ENCODE peak calls at places on chromosomes 16 and 17, in four cellular contexts. One of them, this sample, is unnamed.

GRCh38 chr16:57128787-57129389 is 36.5 kb downstream of the CPNE2 start:
- DNase-seq in activated CD4-positive, alpha-beta T cell treated with anti-CD3 and anti-CD28 coated beads, Interleukin-2, amount 50 U/mL, for 24 hours: no peak
- DNase-seq in Ammon's horn: no peak
- DNase-seq in T-cell: peak
- DNase-seq in this sample: peak

GRCh38 chr17:78257810-78258322 is 26.4 kb downstream of the TMEM235 start:
- DNase-seq in activated CD4-positive, alpha-beta T cell treated with anti-CD3 and anti-CD28 coated beads, Interleukin-2, amount 50 U/mL, for 24 hours: no peak
- DNase-seq in T-cell: peak
- DNase-seq in Ammon's horn: no peak
- DNase-seq in this sample: no peak

GRCh38 chr17:58332720-58333395 is 4.3 kb upstream of the TSPOAP1 start:
- DNase-seq in Ammon's horn: no peak
- DNase-seq in T-cell: no peak
- DNase-seq in activated CD4-positive, alpha-beta T cell treated with anti-CD3 and anti-CD28 coated beads, Interleukin-2, amount 50 U/mL, for 24 hours: peak
- DNase-seq in this sample: peak

GRCh38 chr17:49249292-49249794 is 18.8 kb upstream of the PHOSPHO1 start:
- DNase-seq in activated CD4-positive, alpha-beta T cell treated with anti-CD3 and anti-CD28 coated beads, Interleukin-2, amount 50 U/mL, for 24 hours: no peak
- DNase-seq in T-cell: no peak
- DNase-seq in Ammon's horn: no peak
- DNase-seq in this sample: no peak

GRCh38 chr17:48100160-48100559 is 1.1 kb downstream of the CBX1 start:
- DNase-seq in T-cell: no peak
- DNase-seq in activated CD4-positive, alpha-beta T cell treated with anti-CD3 and anti-CD28 coated beads, Interleukin-2, amount 50 U/mL, for 24 hours: no peak
- DNase-seq in Ammon's horn: no peak
- DNase-seq in this sample: no peak

GRCh38 chr17:45364531-45365390 is 47.9 kb upstream of the MAP3K14 start:
- DNase-seq in activated CD4-positive, alpha-beta T cell treated with anti-CD3 and anti-CD28 coated beads, Interleukin-2, amount 50 U/mL, for 24 hours: no peak
- DNase-seq in T-cell: no peak
- DNase-seq in Ammon's horn: no peak
- DNase-seq in this sample: no peak

GRCh38 chr16:50467943-50468748 is 80.0 kb upstream of the NKD1 start:
- DNase-seq in Ammon's horn: peak
- DNase-seq in activated CD4-positive, alpha-beta T cell treated with anti-CD3 and anti-CD28 coated beads, Interleukin-2, amount 50 U/mL, for 24 hours: no peak
- DNase-seq in T-cell: no peak
- DNase-seq in this sample: no peak

GRCh38 chr16:83713597-83713996 is 94.2 kb upstream of the HSBP1 start:
- DNase-seq in T-cell: no peak
- DNase-seq in Ammon's horn: no peak
- DNase-seq in activated CD4-positive, alpha-beta T cell treated with anti-CD3 and anti-CD28 coated beads, Interleukin-2, amount 50 U/mL, for 24 hours: no peak
- DNase-seq in this sample: no peak

GRCh38 chr17:81336296-81336929 is 41.3 kb upstream of the SLC38A10 start:
- DNase-seq in T-cell: no peak
- DNase-seq in Ammon's horn: no peak
- DNase-seq in activated CD4-positive, alpha-beta T cell treated with anti-CD3 and anti-CD28 coated beads, Interleukin-2, amount 50 U/mL, for 24 hours: no peak
- DNase-seq in this sample: no peak

GRCh38 chr16:66457888-66458287 is 30.8 kb downstream of the BEAN1 start:
- DNase-seq in Ammon's horn: no peak
- DNase-seq in activated CD4-positive, alpha-beta T cell treated with anti-CD3 and anti-CD28 coated beads, Interleukin-2, amount 50 U/mL, for 24 hours: no peak
- DNase-seq in T-cell: no peak
- DNase-seq in this sample: no peak

GRCh38 chr17:62366191-62366590 is 14.2 kb upstream of the EFCAB3 start:
- DNase-seq in Ammon's horn: no peak
- DNase-seq in T-cell: no peak
- DNase-seq in activated CD4-positive, alpha-beta T cell treated with anti-CD3 and anti-CD28 coated beads, Interleukin-2, amount 50 U/mL, for 24 hours: no peak
- DNase-seq in this sample: no peak

GRCh38 chr16:83849434-83849833 is 41.7 kb downstream of the HSBP1 start:
- DNase-seq in activated CD4-positive, alpha-beta T cell treated with anti-CD3 and anti-CD28 coated beads, Interleukin-2, amount 50 U/mL, for 24 hours: no peak
- DNase-seq in T-cell: no peak
- DNase-seq in Ammon's horn: peak
- DNase-seq in this sample: no peak

GRCh38 chr16:17050468-17050867 is 420.3 kb downstream of the XYLT1 start:
- DNase-seq in Ammon's horn: no peak
- DNase-seq in T-cell: no peak
- DNase-seq in activated CD4-positive, alpha-beta T cell treated with anti-CD3 and anti-CD28 coated beads, Interleukin-2, amount 50 U/mL, for 24 hours: no peak
- DNase-seq in this sample: no peak

GRCh38 chr16:56743840-56744239 is 13.9 kb downstream of the NUP93 start:
- DNase-seq in T-cell: no peak
- DNase-seq in activated CD4-positive, alpha-beta T cell treated with anti-CD3 and anti-CD28 coated beads, Interleukin-2, amount 50 U/mL, for 24 hours: no peak
- DNase-seq in Ammon's horn: no peak
- DNase-seq in this sample: no peak

GRCh38 chr17:63086483-63087185 is 120.6 kb downstream of the TANC2 start:
- DNase-seq in activated CD4-positive, alpha-beta T cell treated with anti-CD3 and anti-CD28 coated beads, Interleukin-2, amount 50 U/mL, for 24 hours: no peak
- DNase-seq in T-cell: no peak
- DNase-seq in Ammon's horn: peak
- DNase-seq in this sample: no peak

GRCh38 chr17:65049085-65049756 is 7.3 kb downstream of the GNA13 start:
- DNase-seq in activated CD4-positive, alpha-beta T cell treated with anti-CD3 and anti-CD28 coated beads, Interleukin-2, amount 50 U/mL, for 24 hours: no peak
- DNase-seq in T-cell: no peak
- DNase-seq in Ammon's horn: no peak
- DNase-seq in this sample: no peak

GRCh38 chr16:2163211-2163881 is 7.8 kb downstream of the TRAF7 start:
- DNase-seq in activated CD4-positive, alpha-beta T cell treated with anti-CD3 and anti-CD28 coated beads, Interleukin-2, amount 50 U/mL, for 24 hours: no peak
- DNase-seq in Ammon's horn: no peak
- DNase-seq in T-cell: no peak
- DNase-seq in this sample: no peak

GRCh38 chr17:58530655-58531054 is 16.2 kb upstream of the MTMR4 start:
- DNase-seq in Ammon's horn: peak
- DNase-seq in activated CD4-positive, alpha-beta T cell treated with anti-CD3 and anti-CD28 coated beads, Interleukin-2, amount 50 U/mL, for 24 hours: no peak
- DNase-seq in T-cell: no peak
- DNase-seq in this sample: no peak

GRCh38 chr16:85027349-85027967 is at the start of gene KIAA0513:
- DNase-seq in Ammon's horn: peak
- DNase-seq in activated CD4-positive, alpha-beta T cell treated with anti-CD3 and anti-CD28 coated beads, Interleukin-2, amount 50 U/mL, for 24 hours: peak
- DNase-seq in T-cell: peak
- DNase-seq in this sample: peak

GRCh38 chr17:3475812-3476686 is at the start of gene ASPA:
- DNase-seq in T-cell: no peak
- DNase-seq in Ammon's horn: peak
- DNase-seq in activated CD4-positive, alpha-beta T cell treated with anti-CD3 and anti-CD28 coated beads, Interleukin-2, amount 50 U/mL, for 24 hours: no peak
- DNase-seq in this sample: no peak

GRCh38 chr17:71959129-71959528 is 161.7 kb upstream of the SOX9 start:
- DNase-seq in T-cell: no peak
- DNase-seq in Ammon's horn: no peak
- DNase-seq in activated CD4-positive, alpha-beta T cell treated with anti-CD3 and anti-CD28 coated beads, Interleukin-2, amount 50 U/mL, for 24 hours: no peak
- DNase-seq in this sample: no peak

GRCh38 chr16:30609002-30609927 is 924 bp downstream of the ZNF689 start:
- DNase-seq in T-cell: peak
- DNase-seq in Ammon's horn: peak
- DNase-seq in activated CD4-positive, alpha-beta T cell treated with anti-CD3 and anti-CD28 coated beads, Interleukin-2, amount 50 U/mL, for 24 hours: peak
- DNase-seq in this sample: no peak

GRCh38 chr17:40331743-40332641 is 23.0 kb downstream of the RARA start:
- DNase-seq in activated CD4-positive, alpha-beta T cell treated with anti-CD3 and anti-CD28 coated beads, Interleukin-2, amount 50 U/mL, for 24 hours: no peak
- DNase-seq in T-cell: no peak
- DNase-seq in Ammon's horn: peak
- DNase-seq in this sample: no peak

GRCh38 chr17:309361-309888 is 43.2 kb downstream of the RPH3AL start:
- DNase-seq in Ammon's horn: no peak
- DNase-seq in T-cell: no peak
- DNase-seq in activated CD4-positive, alpha-beta T cell treated with anti-CD3 and anti-CD28 coated beads, Interleukin-2, amount 50 U/mL, for 24 hours: no peak
- DNase-seq in this sample: no peak

GRCh38 chr17:4837471-4838305 is 4.5 kb downstream of the MINK1 start:
- DNase-seq in T-cell: no peak
- DNase-seq in activated CD4-positive, alpha-beta T cell treated with anti-CD3 and anti-CD28 coated beads, Interleukin-2, amount 50 U/mL, for 24 hours: no peak
- DNase-seq in Ammon's horn: peak
- DNase-seq in this sample: no peak

GRCh38 chr16:11142951-11143740 is 112.9 kb downstream of the SOCS1 start:
- DNase-seq in Ammon's horn: no peak
- DNase-seq in activated CD4-positive, alpha-beta T cell treated with anti-CD3 and anti-CD28 coated beads, Interleukin-2, amount 50 U/mL, for 24 hours: no peak
- DNase-seq in T-cell: no peak
- DNase-seq in this sample: no peak

GRCh38 chr16:81688182-81688581 is 90.9 kb upstream of the PLCG2 start:
- DNase-seq in T-cell: no peak
- DNase-seq in activated CD4-positive, alpha-beta T cell treated with anti-CD3 and anti-CD28 coated beads, Interleukin-2, amount 50 U/mL, for 24 hours: no peak
- DNase-seq in Ammon's horn: no peak
- DNase-seq in this sample: no peak

GRCh38 chr16:50602531-50603205 is 54.5 kb downstream of the NKD1 start:
- DNase-seq in Ammon's horn: no peak
- DNase-seq in activated CD4-positive, alpha-beta T cell treated with anti-CD3 and anti-CD28 coated beads, Interleukin-2, amount 50 U/mL, for 24 hours: no peak
- DNase-seq in T-cell: peak
- DNase-seq in this sample: peak

GRCh38 chr16:31215287-31216115 is 1.4 kb downstream of the PYDC1 start:
- DNase-seq in T-cell: no peak
- DNase-seq in Ammon's horn: no peak
- DNase-seq in activated CD4-positive, alpha-beta T cell treated with anti-CD3 and anti-CD28 coated beads, Interleukin-2, amount 50 U/mL, for 24 hours: no peak
- DNase-seq in this sample: no peak

This sample was measured in CD4-positive, alpha-beta memory T cell.